ENCODE peak calls at places on chromosomes 13 and 19, in six cellular contexts. E is prostate gland, O is transverse colon, F is stomach, G is GM23338, D is esophagus muscularis mucosa. Z is an unnamed sample.

GRCh38 chr19:12230751-12231733 is 63.6 kb downstream of the ZNF44 start:
- DNase-seq in E (no peak), O (no peak), F (no peak), G (no peak), D (no peak), Z (no peak)

GRCh38 chr13:21625366-21625765 is 21.4 kb upstream of the MICU2 start:
- DNase-seq in E (no peak), O (peak), F (no peak), G (peak), D (no peak), Z (no peak)

GRCh38 chr13:35157143-35157755 is 215.2 kb downstream of the NBEA start:
- DNase-seq in E (peak), O (peak), F (no peak), G (peak), D (no peak), Z (no peak)

GRCh38 chr13:42153371-42153770 is 104.9 kb downstream of the DGKH start:
- DNase-seq in E (no peak), O (no peak), F (no peak), G (no peak), D (no peak), Z (no peak)

GRCh38 chr13:106182404-106182803 is 353.1 kb downstream of the EFNB2 start:
- DNase-seq in E (no peak), O (no peak), F (no peak), G (no peak), D (no peak), Z (no peak)

GRCh38 chr13:44710576-44710975 is 134.4 kb upstream of the TSC22D1 start:
- DNase-seq in E (no peak), O (no peak), F (no peak), G (no peak), D (no peak), Z (no peak)

GRCh38 chr19:55385236-55385748 is 440 bp upstream of the RPL28 start:
- DNase-seq in E (peak), O (peak), F (peak), G (peak), D (peak), Z (peak)

GRCh38 chr13:45333973-45334922 is 6.7 kb downstream of the TPT1 start:
- DNase-seq in E (no peak), O (no peak), F (no peak), G (peak), D (no peak), Z (no peak)

GRCh38 chr19:23526302-23526701 is 131.0 kb upstream of the ZNF91 start:
- DNase-seq in E (no peak), O (no peak), F (no peak), G (no peak), D (no peak), Z (no peak)

GRCh38 chr13:28533049-28533436 is 38.1 kb upstream of the FLT1 start:
- DNase-seq in E (no peak), O (no peak), F (no peak), G (peak), D (no peak), Z (no peak)

GRCh38 chr19:18477974-18478373 is 40.0 kb upstream of the ISYNA1 start:
- DNase-seq in E (no peak), O (no peak), F (no peak), G (no peak), D (no peak), Z (no peak)

GRCh38 chr13:25371158-25371557 is 616 bp upstream of the ATP8A2 start:
- DNase-seq in E (no peak), O (no peak), F (no peak), G (no peak), D (no peak), Z (no peak)

GRCh38 chr13:114053026-114053425 is 79.2 kb upstream of the C13orf46 start:
- DNase-seq in E (no peak), O (no peak), F (no peak), G (no peak), D (no peak), Z (no peak)

GRCh38 chr13:30866692-30867669 is 39.1 kb upstream of the MEDAG start:
- DNase-seq in E (no peak), O (no peak), F (no peak), G (no peak), D (no peak), Z (no peak)

GRCh38 chr19:35345671-35346111 is 2.0 kb upstream of the FFAR1 start:
- DNase-seq in E (no peak), O (no peak), F (no peak), G (no peak), D (peak), Z (no peak)

GRCh38 chr13:42412812-42413795 is 141.2 kb downstream of the AKAP11 start:
- DNase-seq in E (no peak), O (no peak), F (no peak), G (no peak), D (no peak), Z (no peak)

GRCh38 chr13:40764587-40765403 is 6.2 kb downstream of the MRPS31 start:
- DNase-seq in E (no peak), O (no peak), F (peak), G (no peak), D (no peak), Z (no peak)

GRCh38 chr13:78934336-78934735 is 275.4 kb upstream of the OBI1 start:
- DNase-seq in E (no peak), O (no peak), F (no peak), G (peak), D (no peak), Z (no peak)

GRCh38 chr19:7900931-7901330 is 2.7 kb upstream of the MAP2K7 start:
- DNase-seq in E (no peak), O (no peak), F (no peak), G (no peak), D (no peak), Z (no peak)

GRCh38 chr13:110211735-110212134 is 95.2 kb downstream of the COL4A1 start:
- DNase-seq in E (no peak), O (no peak), F (no peak), G (no peak), D (no peak), Z (no peak)

GRCh38 chr13:59946924-59947323 is 216.8 kb downstream of the DIAPH3 start:
- DNase-seq in E (no peak), O (no peak), F (no peak), G (no peak), D (no peak), Z (no peak)

GRCh38 chr13:72230131-72230530 is 363.1 kb upstream of the DACH1 start:
- DNase-seq in E (no peak), O (no peak), F (no peak), G (no peak), D (no peak), Z (no peak)

GRCh38 chr19:32373614-32374295 is 28.3 kb downstream of the ZNF507 start:
- DNase-seq in E (peak), O (peak), F (peak), G (no peak), D (no peak), Z (peak)

GRCh38 chr19:806815-807421 is 9.7 kb downstream of the PTBP1 start:
- DNase-seq in E (no peak), O (no peak), F (no peak), G (peak), D (no peak), Z (no peak)

GRCh38 chr13:41356788-41357187 is 45.7 kb downstream of the NAA16 start:
- DNase-seq in E (no peak), O (no peak), F (no peak), G (no peak), D (no peak), Z (no peak)

GRCh38 chr13:112896736-112897602 is 72.0 kb upstream of the MCF2L start:
- DNase-seq in E (no peak), O (no peak), F (no peak), G (no peak), D (no peak), Z (peak)

GRCh38 chr13:22562116-22562515 is 618.7 kb upstream of the SGCG start:
- DNase-seq in E (no peak), O (no peak), F (no peak), G (no peak), D (no peak), Z (no peak)

GRCh38 chr13:113658836-113659235 is 838 bp upstream of the ATP4B start:
- DNase-seq in E (no peak), O (peak), F (peak), G (no peak), D (no peak), Z (peak)

GRCh38 chr13:61410669-61411297 is 4.9 kb downstream of the PCDH20 start:
- DNase-seq in E (no peak), O (no peak), F (no peak), G (peak), D (no peak), Z (no peak)

GRCh38 chr13:62687727-62688126 is 1272.1 kb upstream of the PCDH20 start:
- DNase-seq in E (no peak), O (no peak), F (no peak), G (peak), D (no peak), Z (no peak)

GRCh38 chr13:29529755-29530154 is 65.7 kb downstream of the SLC7A1 start:
- DNase-seq in E (no peak), O (no peak), F (no peak), G (no peak), D (no peak), Z (no peak)

GRCh38 chr13:59603646-59604045 is 560.1 kb downstream of the DIAPH3 start:
- DNase-seq in E (no peak), O (no peak), F (no peak), G (no peak), D (no peak), Z (no peak)

GRCh38 chr19:6362024-6362344 is 653 bp downstream of the CLPP start:
- DNase-seq in E (no peak), O (no peak), F (peak), G (no peak), D (no peak), Z (no peak)

GRCh38 chr19:29858000-29858596 is 46.3 kb downstream of the CCNE1 start:
- DNase-seq in E (no peak), O (peak), F (peak), G (peak), D (no peak), Z (peak)

GRCh38 chr13:88086577-88086976 is 415.4 kb downstream of the SLITRK5 start:
- DNase-seq in E (no peak), O (no peak), F (no peak), G (no peak), D (no peak), Z (no peak)

GRCh38 chr13:94233401-94233800 is 246.1 kb downstream of the DCT start:
- DNase-seq in E (no peak), O (no peak), F (no peak), G (no peak), D (no peak), Z (no peak)

GRCh38 chr13:25992076-25992475 is 59.7 kb downstream of the SHISA2 start:
- DNase-seq in E (no peak), O (no peak), F (no peak), G (no peak), D (no peak), Z (no peak)

GRCh38 chr13:79380943-79381445 is 25.1 kb downstream of the RBM26 start:
- DNase-seq in E (no peak), O (no peak), F (no peak), G (no peak), D (no peak), Z (no peak)

GRCh38 chr19:17365361-17365760 is 11.8 kb downstream of the PLVAP start:
- DNase-seq in E (no peak), O (no peak), F (no peak), G (no peak), D (no peak), Z (no peak)

GRCh38 chr19:17370026-17370587 is 7.0 kb downstream of the PLVAP start:
- DNase-seq in E (no peak), O (no peak), F (no peak), G (no peak), D (no peak), Z (no peak)
- TF ChIP-seq POLR2AphosphoS5 in E (no peak), O (peak), F (no peak), G (no peak), D (no peak), Z (no peak)

GRCh38 chr13:24038846-24039330 is 121.6 kb upstream of the SPATA13 start:
- DNase-seq in E (peak), O (peak), F (no peak), G (no peak), D (no peak), Z (peak)

GRCh38 chr13:24038405-24038804 is 122.1 kb upstream of the SPATA13 start:
- DNase-seq in E (no peak), O (no peak), F (no peak), G (no peak), D (no peak), Z (no peak)

GRCh38 chr13:24041822-24042221 is 118.7 kb upstream of the SPATA13 start:
- DNase-seq in E (no peak), O (no peak), F (no peak), G (no peak), D (no peak), Z (no peak)

GRCh38 chr13:24040835-24041234 is 119.7 kb upstream of the SPATA13 start:
- DNase-seq in E (no peak), O (no peak), F (no peak), G (peak), D (no peak), Z (no peak)

GRCh38 chr13:24039621-24040475 is 120.7 kb upstream of the SPATA13 start:
- DNase-seq in E (no peak), O (no peak), F (no peak), G (no peak), D (no peak), Z (no peak)
- TF ChIP-seq CTCF in E (no peak), O (no peak), F (no peak), G (no peak), D (no peak), Z (no peak)

GRCh38 chr13:98328511-98328910 is 151.4 kb upstream of the RNF113B start:
- DNase-seq in E (no peak), O (no peak), F (no peak), G (no peak), D (no peak), Z (no peak)
- H3K4me3 ChIP-seq in E (no peak), O (no peak), F (no peak), G (peak), D (no peak), Z (no peak)

DNA sequence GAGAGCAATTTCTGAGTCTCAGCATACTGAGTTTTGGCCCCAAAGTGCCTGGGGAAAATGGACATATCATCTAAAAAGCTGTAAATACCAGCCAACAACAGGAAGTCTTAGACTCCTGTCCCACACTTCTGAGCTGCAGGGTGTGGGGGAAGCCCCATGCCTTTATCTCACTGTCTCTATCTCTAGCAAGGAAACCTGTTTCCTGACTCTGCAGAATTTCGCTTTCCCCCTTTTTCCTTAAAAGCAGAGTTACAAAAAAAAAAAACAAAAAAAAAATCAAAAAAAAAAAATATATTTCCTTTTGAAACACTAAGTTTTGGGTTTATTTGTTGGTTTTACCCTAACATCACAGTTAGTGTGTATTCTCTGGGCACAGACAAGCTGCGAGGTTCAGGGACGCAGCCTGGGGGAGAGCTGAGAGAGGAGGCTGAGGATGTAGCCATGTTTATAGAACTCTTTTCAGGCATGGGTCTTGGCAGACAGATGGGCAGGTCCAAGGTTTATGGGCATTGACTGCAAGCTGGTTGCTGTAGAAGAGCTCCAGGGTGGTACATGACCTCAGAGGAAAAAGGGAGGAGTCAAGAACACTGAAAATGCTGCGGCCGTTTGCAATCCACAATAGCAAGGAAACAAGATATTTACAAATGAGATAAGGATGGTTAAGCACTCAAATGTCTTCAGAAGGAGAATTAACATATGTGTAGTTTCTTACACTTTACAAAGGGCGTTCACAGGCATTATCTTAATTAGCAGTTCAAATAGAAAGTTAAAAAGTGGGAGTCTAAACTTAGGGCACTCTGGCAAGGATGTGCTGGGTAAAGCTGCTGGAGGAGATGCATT is 4.9 kb downstream of the MBNL2 start:
- DNase-seq in E (no peak), O (peak), F (peak), G (peak), D (no peak), Z (no peak)
- TF ChIP-seq POLR2AphosphoS5 in E (no peak), O (peak), F (peak), G (peak), D (peak), Z (no peak)

GRCh38 chr19:31292639-31293185 is 56.5 kb downstream of the TSHZ3 start:
- DNase-seq in E (no peak), O (no peak), F (no peak), G (no peak), D (no peak), Z (no peak)

GRCh38 chr19:31290926-31291590 is 58.2 kb downstream of the TSHZ3 start:
- DNase-seq in E (no peak), O (no peak), F (no peak), G (no peak), D (no peak), Z (no peak)

GRCh38 chr19:31286491-31286890 is 62.7 kb downstream of the TSHZ3 start:
- DNase-seq in E (no peak), O (no peak), F (no peak), G (no peak), D (no peak), Z (no peak)

GRCh38 chr19:31289381-31289880 is 59.8 kb downstream of the TSHZ3 start:
- DNase-seq in E (no peak), O (no peak), F (no peak), G (no peak), D (no peak), Z (no peak)

GRCh38 chr19:31289976-31290375 is 59.3 kb downstream of the TSHZ3 start:
- DNase-seq in E (no peak), O (no peak), F (no peak), G (no peak), D (no peak), Z (no peak)
- TF ChIP-seq CTCF in E (no peak), O (no peak), F (no peak), G (no peak), D (no peak), Z (no peak)

DNA sequence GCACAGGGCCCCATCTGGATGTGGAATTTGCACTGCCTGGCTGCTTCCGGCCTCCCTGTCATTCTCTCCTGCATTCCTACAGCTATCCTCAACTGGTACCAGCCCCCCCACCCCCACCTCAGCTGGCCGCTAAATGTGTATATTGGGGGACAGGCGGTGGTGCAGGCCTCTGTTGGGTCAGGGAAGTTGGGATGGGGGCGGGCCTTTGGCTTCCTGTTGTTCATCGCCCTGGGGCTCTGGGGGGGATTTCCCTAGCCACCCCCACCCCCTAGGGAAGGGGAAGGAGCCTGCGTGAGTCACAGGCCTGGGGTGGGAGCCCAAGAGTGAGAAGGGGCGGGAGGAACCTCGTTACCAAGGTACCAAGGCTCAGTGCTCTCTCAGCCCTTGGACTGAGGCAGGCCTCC is 10.6 kb downstream of the POU2F2 start:
- DNase-seq in E (no peak), O (peak), F (no peak), G (peak), D (no peak), Z (no peak)
- H3K4me3 ChIP-seq in E (no peak), O (no peak), F (no peak), G (no peak), D (no peak), Z (no peak)

DNA sequence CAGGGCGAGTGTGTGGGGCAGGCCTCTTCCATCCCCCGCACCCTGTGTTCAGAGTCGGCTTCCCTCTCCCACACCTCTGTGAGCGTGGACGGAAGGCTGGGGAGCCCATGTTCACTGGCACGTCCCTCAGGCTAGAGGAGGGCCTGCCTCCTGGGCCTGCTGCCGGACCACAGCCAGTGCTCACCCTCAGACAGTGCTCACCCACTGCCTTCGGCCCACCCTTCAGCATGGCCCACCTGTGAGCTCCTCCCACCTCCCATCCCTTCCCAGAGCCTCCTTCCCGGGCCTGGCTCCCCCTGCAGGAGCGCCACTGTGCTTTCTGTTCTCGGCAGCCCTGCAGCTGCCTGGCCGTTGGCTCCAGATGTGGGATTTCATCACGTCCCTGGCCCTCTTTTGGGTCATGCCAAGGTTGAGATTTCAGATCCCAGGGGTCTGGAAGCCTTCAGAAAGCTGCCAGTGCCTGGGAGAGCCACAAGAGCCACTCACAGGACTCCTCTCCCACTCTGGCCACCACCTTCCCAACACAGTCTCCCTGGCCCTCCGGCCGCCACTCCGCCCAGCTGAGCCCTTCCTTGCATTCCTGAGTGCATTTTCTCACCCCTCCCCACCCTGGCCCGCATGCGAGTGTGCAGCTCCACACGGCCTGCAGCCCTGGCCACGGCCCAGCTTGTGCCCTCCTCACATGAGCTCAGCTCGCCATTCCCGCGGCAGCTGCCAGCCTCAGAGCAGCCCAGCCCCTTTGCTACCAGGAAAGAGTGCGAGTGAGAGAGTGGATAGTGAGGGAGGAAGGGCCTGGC is 25.3 kb downstream of the CAPN12 start:
- DNase-seq in E (no peak), O (no peak), F (peak), G (peak), D (no peak), Z (no peak)
- TF ChIP-seq POLR2AphosphoS5 in E (no peak), O (peak), F (no peak), G (peak), D (peak), Z (no peak)

GRCh38 chr13:32201809-32202208 is 113.4 kb downstream of the ZAR1L start:
- DNase-seq in E (no peak), O (no peak), F (no peak), G (no peak), D (no peak), Z (no peak)

GRCh38 chr13:32203736-32204135 is 111.4 kb downstream of the ZAR1L start:
- DNase-seq in E (no peak), O (no peak), F (no peak), G (no peak), D (no peak), Z (no peak)

GRCh38 chr13:32202268-32202667 is 112.9 kb downstream of the ZAR1L start:
- DNase-seq in E (no peak), O (no peak), F (no peak), G (no peak), D (no peak), Z (no peak)

GRCh38 chr13:32199168-32199567 is 116.0 kb downstream of the ZAR1L start:
- DNase-seq in E (no peak), O (no peak), F (no peak), G (no peak), D (no peak), Z (no peak)

GRCh38 chr13:32200741-32201140 is 114.4 kb downstream of the ZAR1L start:
- DNase-seq in E (no peak), O (no peak), F (no peak), G (no peak), D (no peak), Z (no peak)
- TF ChIP-seq CTCF in E (no peak), O (no peak), F (no peak), G (no peak), D (no peak), Z (no peak)

Z was measured in breast epithelium.